ENCODE peak calls at places on chromosomes 7 and 10, in seven cellular contexts. B is PC-3; F is CD8-positive, alpha-beta memory T cell; X is tibial artery; N is lung; D is IMR-90; J is CD8-positive, alpha-beta T cell. A is an unnamed sample.

GRCh38 chr10:14184841-14185500 is 145.8 kb downstream of the FRMD4A start:
- DNase-seq in B (no peak), F (peak; percentile 73), X (no peak), N (no peak), D (peak; percentile 32), J (no peak), A (no peak)

GRCh38 chr10:91684841-91685240 is 52.0 kb upstream of the PPP1R3C start:
- DNase-seq in B (peak; percentile 37), F (no peak), X (no peak), N (no peak), D (peak; percentile 34), J (no peak), A (no peak)

GRCh38 chr7:139572704-139573395 is 49.4 kb downstream of the CLEC2L start:
- DNase-seq in B (no peak), F (no peak), X (no peak), N (no peak), D (no peak), J (no peak), A (no peak)

GRCh38 chr10:42970451-42971250 is 106.2 kb upstream of the RET start:
- DNase-seq in B (no peak), F (no peak), X (no peak), N (no peak), D (no peak), J (no peak), A (peak; percentile 36)

GRCh38 chr7:43929529-43930457 is 3.6 kb downstream of the UBE2D4 start:
- DNase-seq in B (no peak), F (no peak), X (no peak), N (no peak), D (no peak), J (no peak), A (peak; percentile 41)

GRCh38 chr10:92848441-92849233 is at the start of gene EXOC6:
- DNase-seq in B (peak; percentile 70), F (peak; percentile 88), X (peak; percentile 66), N (peak; percentile 86), D (peak; percentile 74), J (peak; percentile 80), A (peak; percentile 99)

GRCh38 chr10:4086041-4086886 is 301.3 kb upstream of the KLF6 start:
- DNase-seq in B (no peak), F (no peak), X (no peak), N (no peak), D (no peak), J (no peak), A (no peak)

GRCh38 chr10:74189999-74190421 is 39.0 kb downstream of the ADK start:
- DNase-seq in B (peak; percentile 100), F (peak; percentile 15), X (no peak), N (peak; percentile 51), D (peak; percentile 93), J (no peak), A (peak; percentile 58)

GRCh38 chr10:121080324-121080807 is 229.2 kb downstream of the WDR11 start:
- DNase-seq in B (no peak), F (no peak), X (no peak), N (no peak), D (no peak), J (no peak), A (no peak)

GRCh38 chr7:74051629-74052410 is 23.8 kb downstream of the ELN start:
- DNase-seq in B (peak; percentile 67), F (no peak), X (no peak), N (no peak), D (no peak), J (no peak), A (peak; percentile 70)

GRCh38 chr7:151167197-151167911 is at the start of gene GBX1:
- DNase-seq in B (no peak), F (no peak), X (no peak), N (no peak), D (no peak), J (no peak), A (no peak)

GRCh38 chr10:24700911-24701310 is 22.8 kb downstream of the ARHGAP21 start:
- DNase-seq in B (no peak), F (no peak), X (no peak), N (no peak), D (no peak), J (no peak), A (no peak)

GRCh38 chr10:98673156-98673765 is 226.5 kb upstream of the HPS1 start:
- DNase-seq in B (no peak), F (no peak), X (no peak), N (no peak), D (no peak), J (no peak), A (no peak)

GRCh38 chr10:123150986-123151738 is 3.0 kb upstream of the BUB3 start:
- DNase-seq in B (no peak), F (no peak), X (no peak), N (no peak), D (peak; percentile 9), J (no peak), A (peak; percentile 70)

GRCh38 chr10:73875139-73875475 is 752 bp upstream of the CAMK2G start:
- DNase-seq in B (no peak), F (peak; percentile 80), X (no peak), N (no peak), D (no peak), J (no peak), A (no peak)

GRCh38 chr10:85612833-85613232 is 753.8 kb downstream of the GRID1 start:
- DNase-seq in B (no peak), F (no peak), X (no peak), N (no peak), D (no peak), J (no peak), A (no peak)

GRCh38 chr10:6313107-6313895 is 110.6 kb downstream of the PFKFB3 start:
- DNase-seq in B (no peak), F (no peak), X (no peak), N (no peak), D (peak; percentile 20), J (no peak), A (no peak)

GRCh38 chr10:122468923-122469781 is 7.8 kb downstream of the HTRA1 start:
- DNase-seq in B (peak; percentile 91), F (no peak), X (peak; percentile 77), N (no peak), D (peak; percentile 98), J (no peak), A (peak; percentile 96)

DNA sequence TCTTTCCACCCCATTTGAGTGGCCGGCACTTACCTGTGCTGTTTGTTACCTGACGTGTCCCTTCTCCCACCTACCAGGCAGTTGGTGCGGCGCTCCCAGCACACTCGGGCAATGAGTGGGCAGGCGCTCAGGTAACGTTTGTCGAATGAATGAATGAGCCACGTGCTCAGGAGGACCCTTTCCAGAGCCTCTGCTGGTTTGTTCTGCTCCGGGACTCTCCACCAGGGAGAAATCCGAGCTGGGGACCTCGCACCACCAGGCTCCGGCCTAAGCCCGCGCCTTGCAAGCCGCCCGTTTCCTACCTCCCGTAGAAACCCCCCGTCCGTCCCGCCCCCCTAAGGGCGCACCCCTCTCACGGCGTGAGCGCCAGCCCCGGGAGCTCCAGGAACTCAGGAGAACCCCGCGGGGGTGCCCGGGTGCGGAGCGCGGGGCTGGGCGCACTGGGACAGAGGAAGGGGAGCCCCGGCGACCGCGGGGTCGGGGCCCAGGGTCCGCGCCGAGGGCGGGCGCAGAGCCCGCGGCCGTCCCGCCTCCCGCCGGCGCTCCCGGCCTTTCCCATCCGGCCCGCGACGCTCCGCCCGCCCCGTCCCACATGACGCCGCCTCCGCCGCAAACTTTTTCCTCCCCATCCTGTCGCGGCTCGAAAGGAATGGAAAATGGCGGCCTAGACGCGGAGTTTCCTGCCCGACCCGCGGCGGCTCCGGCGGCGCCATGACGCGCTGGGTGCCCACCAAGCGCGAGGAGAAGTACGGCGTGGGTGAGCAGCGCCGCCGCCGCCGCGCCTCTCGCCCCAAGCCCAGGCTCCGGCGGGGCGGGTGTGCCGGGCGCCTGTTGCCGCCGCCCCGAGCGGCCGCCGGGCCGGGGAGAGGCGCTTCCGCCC is at the start of gene DOCK1:
- DNase-seq in B (peak; percentile 69), F (no peak), X (peak; percentile 71), N (peak; percentile 75), D (peak; percentile 68), J (no peak), A (peak; percentile 99)
- H3K27ac ChIP-seq in B (peak within 1 kb of the TSS; percentile 23), F (no peak within 1 kb of the TSS), X (peak within 1 kb of the TSS; percentile 85), N (peak within 1 kb of the TSS; percentile 84), D (peak within 1 kb of the TSS; percentile 86), J (no peak within 1 kb of the TSS), A (peak within 1 kb of the TSS; percentile 44)

GRCh38 chr10:11242443-11243386 is 225.0 kb downstream of the CELF2 start:
- DNase-seq in B (no peak), F (no peak), X (no peak), N (no peak), D (peak; percentile 62), J (no peak), A (no peak)
- H3K4me1 ChIP-seq in B (no peaks in the 10 kb centered on the region), F (peaks cover 95% of the 10 kb centered on the region), X (no peaks in the 10 kb centered on the region), N (peaks cover 4% of the 10 kb centered on the region), D (peaks cover 5% of the 10 kb centered on the region), J (peaks cover 83% of the 10 kb centered on the region), A (no peaks in the 10 kb centered on the region)

GRCh38 chr7:7236041-7236440 is 53.7 kb downstream of the C1GALT1 start:
- DNase-seq in B (peak; percentile 14), F (no peak), X (no peak), N (no peak), D (no peak), J (no peak), A (no peak)
- H3K27ac ChIP-seq in B (no peak overlapping the region), F (no peak overlapping the region), X (no peak overlapping the region), N (no peak overlapping the region), D (no peak overlapping the region), J (no peak overlapping the region), A (no peak overlapping the region)

GRCh38 chr7:102412548-102412947 is 16.4 kb downstream of the PRKRIP1 start:
- DNase-seq in B (peak; percentile 43), F (no peak), X (no peak), N (no peak), D (peak; percentile 13), J (no peak), A (peak; percentile 83)
- H3K4me1 ChIP-seq in B (no peaks in the 10 kb centered on the region), F (peaks cover 40% of the 10 kb centered on the region), X (no peaks in the 10 kb centered on the region), N (no peaks in the 10 kb centered on the region), D (no peaks in the 10 kb centered on the region), J (peaks cover 37% of the 10 kb centered on the region), A (no peaks in the 10 kb centered on the region)

GRCh38 chr10:485776-486572 is 203.5 kb downstream of the DIP2C start:
- DNase-seq in B (no peak), F (no peak), X (no peak), N (peak; percentile 36), D (no peak), J (no peak), A (no peak)
- H3K27ac ChIP-seq in B (no peak overlapping the region), F (no peak overlapping the region), X (peak overlapping the region; percentile 18), N (no peak overlapping the region), D (no peak overlapping the region), J (no peak overlapping the region), A (peak overlapping the region; percentile 91)

DNA sequence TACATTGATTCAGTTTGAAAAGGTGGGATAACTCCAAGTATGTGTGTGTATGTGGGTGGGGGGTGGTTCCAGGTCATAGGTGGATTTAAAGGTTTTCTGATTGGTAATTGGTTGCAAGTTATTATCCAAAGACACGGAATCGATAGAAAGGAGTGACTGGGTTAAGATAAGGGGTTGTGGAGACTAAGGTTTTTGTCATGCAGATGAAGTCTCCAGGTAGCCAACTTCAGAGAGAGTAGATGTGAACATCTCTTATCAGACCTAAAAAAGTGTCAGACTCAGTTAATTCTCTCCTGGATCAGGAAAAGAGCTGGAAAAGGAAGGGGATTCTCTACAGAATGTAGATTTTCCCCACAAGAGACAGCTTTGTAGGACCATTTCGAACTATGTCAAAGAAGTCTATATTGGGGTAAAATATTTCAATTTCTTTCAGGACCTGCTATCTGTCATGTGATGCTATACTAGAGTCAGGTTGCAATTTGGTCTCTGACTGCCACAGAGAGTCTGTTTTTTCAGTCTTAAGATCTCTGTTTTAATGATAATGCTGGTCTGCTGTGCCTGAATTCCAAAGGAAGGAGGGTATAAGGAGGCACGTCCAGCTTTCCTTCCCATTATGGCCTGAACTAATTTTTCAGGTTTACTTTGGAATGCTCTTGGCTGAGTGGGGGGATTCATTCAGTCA is 3.6 kb downstream of the C7orf57 start:
- DNase-seq in B (no peak), F (no peak), X (no peak), N (no peak), D (no peak), J (no peak), A (peak; percentile 66)
- H3K4me1 ChIP-seq in B (peaks cover 32% of the 10 kb centered on the region), F (peaks cover 10% of the 10 kb centered on the region), X (peaks cover 11% of the 10 kb centered on the region), N (peaks cover 9% of the 10 kb centered on the region), D (peaks cover 3% of the 10 kb centered on the region), J (peaks cover 8% of the 10 kb centered on the region), A (peaks cover 28% of the 10 kb centered on the region)

GRCh38 chr10:102804382-102804781 is 32.8 kb downstream of the CYP17A1 start:
- DNase-seq in B (no peak), F (no peak), X (no peak), N (no peak), D (no peak), J (no peak), A (no peak)
- H3K27ac ChIP-seq in B (no peak overlapping the region), F (no peak overlapping the region), X (peak overlapping the region; percentile 84), N (peak overlapping the region; percentile 44), D (no peak overlapping the region), J (no peak overlapping the region), A (peak overlapping the region; percentile 42)